ENCODE peak calls at places on chromosome 7, in eight cellular contexts. R, O, S, F, N, I, G and B are unnamed samples.

GRCh38 chr7:122397381-122397780 is 92.8 kb upstream of the FEZF1 start:
- DNase-seq in I (no peak), O (no peak), F (no peak), S (no peak), N (no peak), R (no peak), G (no peak), B (no peak)

GRCh38 chr7:113810108-113810748 is 108.6 kb downstream of the PPP1R3A start:
- DNase-seq in R (no peak), G (no peak), O (no peak), F (no peak), I (no peak), N (no peak), S (no peak), B (no peak)

GRCh38 chr7:111958431-111958830 is 247.8 kb downstream of the DOCK4 start:
- DNase-seq in I (no peak), O (no peak), R (no peak), N (no peak), S (no peak), G (no peak), F (no peak), B (no peak)

GRCh38 chr7:141263508-141263907 is 189.6 kb downstream of the TMEM178B start:
- DNase-seq in F (no peak), I (no peak), R (no peak), G (no peak), S (no peak), O (no peak), N (no peak), B (no peak)

GRCh38 chr7:106167439-106168136 is 55.5 kb upstream of the SYPL1 start:
- DNase-seq in F (no peak), G (no peak), N (no peak), R (no peak), S (no peak), O (no peak), I (no peak), B (no peak)

GRCh38 chr7:32427769-32428291 is 62.4 kb downstream of the LSM5 start:
- DNase-seq in F (peak; percentile 75), O (peak; percentile 93), S (peak; percentile 77), R (peak; percentile 86), I (peak; percentile 69), N (peak; percentile 92), G (peak; percentile 37), B (peak; percentile 95)

GRCh38 chr7:80588591-80588990 is 49.9 kb upstream of the CD36 start:
- DNase-seq in O (no peak), R (no peak), I (no peak), F (no peak), G (no peak), S (no peak), N (no peak), B (no peak)

GRCh38 chr7:33762153-33762902 is 143.0 kb upstream of the BMPER start:
- DNase-seq in S (no peak), N (no peak), R (no peak), O (no peak), G (no peak), F (no peak), I (no peak), B (no peak)

GRCh38 chr7:33495207-33495606 is 365.8 kb downstream of the BBS9 start:
- DNase-seq in N (peak; percentile 10), S (no peak), O (no peak), F (no peak), G (peak; percentile 2), R (no peak), I (no peak), B (no peak)

GRCh38 chr7:5286933-5287332 is 4.2 kb downstream of the SLC29A4 start:
- DNase-seq in N (no peak), G (no peak), I (no peak), F (no peak), S (no peak), O (no peak), R (no peak), B (no peak)

GRCh38 chr7:5287802-5288201 is 5.1 kb downstream of the SLC29A4 start:
- DNase-seq in R (no peak), G (no peak), I (no peak), N (no peak), O (no peak), S (no peak), F (no peak), B (no peak)

GRCh38 chr7:5283421-5284303 is 919 bp downstream of the SLC29A4 start:
- DNase-seq in S (no peak), F (peak; percentile 58), O (no peak), N (peak; percentile 27), G (no peak), R (no peak), I (no peak), B (no peak)

GRCh38 chr7:5282464-5283316 is at the start of gene SLC29A4:
- DNase-seq in F (peak; percentile 68), N (peak; percentile 21), R (peak; percentile 77), S (peak; percentile 46), O (peak; percentile 51), I (no peak), G (no peak), B (no peak)

DNA sequence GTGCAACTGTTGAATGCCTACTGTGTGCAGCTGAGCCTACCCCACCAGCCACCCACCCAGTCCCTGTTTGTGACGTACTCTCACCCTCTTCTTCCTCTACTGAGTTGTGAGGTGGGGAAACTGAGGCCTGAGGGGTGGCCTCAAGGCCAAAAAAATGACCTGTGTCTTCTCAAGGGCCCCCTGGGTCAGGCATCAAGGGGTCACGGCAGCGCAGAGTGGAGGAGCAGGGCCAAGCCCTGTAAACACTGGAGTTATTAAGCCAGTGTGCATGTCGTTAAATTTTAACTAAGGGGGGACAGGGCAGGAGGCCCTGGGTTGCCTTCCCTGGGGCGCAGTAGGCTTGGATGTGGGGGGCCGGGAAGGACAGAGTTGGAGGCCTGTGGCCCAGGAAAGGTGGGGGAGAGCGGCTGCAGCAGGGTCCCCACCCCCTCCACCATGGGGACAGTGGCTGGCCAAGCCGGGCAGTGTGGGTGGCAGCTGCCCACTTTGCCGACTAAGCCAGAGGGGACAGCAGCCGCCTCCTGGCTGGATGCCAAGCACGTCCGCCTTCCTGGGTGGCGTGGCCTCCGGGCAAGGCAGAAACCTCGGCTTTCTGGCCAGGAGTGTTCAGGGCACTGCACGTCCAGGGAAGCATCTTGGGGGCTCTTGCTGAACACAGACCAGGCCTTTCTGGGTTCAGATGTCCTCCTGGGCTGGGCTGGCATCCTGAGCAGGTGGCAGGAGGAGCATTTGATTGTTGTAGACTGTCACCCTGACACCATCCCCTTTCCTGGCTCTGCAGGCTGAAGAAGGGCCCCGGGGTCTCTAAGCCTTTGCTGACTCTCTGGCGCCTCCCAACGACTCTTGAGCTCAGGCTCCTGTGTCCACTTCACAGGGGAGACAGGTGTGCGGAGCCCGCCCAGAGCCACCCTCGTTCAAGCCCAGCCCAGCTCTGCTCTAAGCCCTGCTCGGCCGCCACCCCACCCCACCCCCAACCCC is 1.9 kb downstream of the SLC29A4 start:
- DNase-seq in R (peak; percentile 77), F (peak; percentile 74), I (no peak), S (peak; percentile 93), N (peak; percentile 47), O (peak; percentile 53), G (no peak), B (peak; percentile 86)
- TF ChIP-seq CTCF in R (peak; percentile 6), F (no peak), I (no peak), S (peak; percentile 90), N (peak; percentile 27), O (no peak), G (peak; percentile 77), B (peak; percentile 41)

DNA sequence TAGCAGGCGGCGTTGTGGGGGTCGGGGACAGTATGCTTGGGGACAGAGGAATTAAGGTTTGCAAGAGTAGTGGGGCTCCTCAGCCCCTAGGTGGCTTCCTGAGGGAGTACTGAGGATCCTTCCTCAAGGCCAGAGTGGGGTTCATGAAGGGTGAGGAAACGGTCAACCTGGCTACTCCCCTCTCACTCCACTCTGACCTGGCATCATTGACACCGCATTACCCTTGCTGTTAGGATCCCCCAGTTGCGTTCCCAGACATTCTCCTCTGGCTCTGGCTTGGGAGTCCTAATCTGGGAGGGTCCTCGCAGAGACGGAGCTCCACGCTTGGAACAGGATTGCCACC is 496 bp downstream of the EPHB6 start:
- DNase-seq in S (no peak), R (no peak), F (no peak), N (no peak), I (no peak), G (no peak), O (no peak), B (no peak)
- TF ChIP-seq CTCF in S (no peak), R (no peak), F (no peak), N (peak; percentile 4), I (no peak), G (peak; percentile 15), O (no peak), B (no peak)

GRCh38 chr7:2403718-2404648 is 572 bp downstream of the CHST12 start:
- DNase-seq in I (no peak), G (no peak), O (peak; percentile 68), R (peak; percentile 75), S (no peak), N (peak; percentile 34), F (peak; percentile 60), B (peak; percentile 86)
- TF ChIP-seq CTCF in I (peak; percentile 25), G (peak; percentile 12), O (peak; percentile 24), R (peak; percentile 15), S (no peak), N (no peak), F (peak; percentile 16), B (peak; percentile 31)

GRCh38 chr7:40760997-40761396 is 626.2 kb downstream of the SUGCT start:
- DNase-seq in F (no peak), R (no peak), I (no peak), S (no peak), N (no peak), G (no peak), O (no peak), B (no peak)

GRCh38 chr7:40763319-40764287 is 628.8 kb downstream of the SUGCT start:
- DNase-seq in I (no peak), G (no peak), N (peak; percentile 7), O (no peak), F (no peak), S (no peak), R (no peak), B (no peak)

GRCh38 chr7:40758590-40758989 is 623.8 kb downstream of the SUGCT start:
- DNase-seq in I (no peak), F (no peak), S (peak; percentile 56), N (no peak), R (no peak), O (no peak), G (no peak), B (no peak)

GRCh38 chr7:40760293-40760964 is 625.6 kb downstream of the SUGCT start:
- DNase-seq in F (no peak), S (no peak), I (no peak), R (no peak), G (no peak), N (peak; percentile 33), O (no peak), B (no peak)

GRCh38 chr7:40761757-40762342 is 627.0 kb downstream of the SUGCT start:
- DNase-seq in I (no peak), S (no peak), N (peak; percentile 12), R (no peak), F (no peak), O (no peak), G (no peak), B (no peak)
- TF ChIP-seq CTCF in I (no peak), S (peak; percentile 18), N (peak; percentile 51), R (no peak), F (no peak), O (no peak), G (peak; percentile 37), B (peak; percentile 30)